ENCODE peak calls at places on chromosome 10, in seven cellular contexts. L is AG09309, T is HFFc6, M is sigmoid colon, X is ascending aorta, K is activated B cell treated with CpG ODN at 0.5 μM for 24 hours, O is tibial artery. D is an unnamed sample.

GRCh38 chr10:69661414-69662172 is 31.5 kb downstream of the FAM241B start:
- DNase-seq in T (no peak), K (no peak), L (no peak), M (no peak), X (no peak), O (no peak), D (no peak)

GRCh38 chr10:1120761-1121160 is 64.6 kb downstream of the WDR37 start:
- DNase-seq in X (no peak), L (no peak), M (no peak), K (no peak), O (no peak), T (no peak), D (no peak)

GRCh38 chr10:80163741-80164341 is 31.3 kb downstream of the PLAC9 start:
- DNase-seq in O (no peak), K (no peak), T (peak), M (no peak), L (no peak), X (peak), D (no peak)

GRCh38 chr10:93997546-93997945 is 3.8 kb downstream of the PLCE1 start:
- DNase-seq in M (no peak), T (no peak), L (no peak), O (no peak), X (no peak), K (no peak), D (no peak)

GRCh38 chr10:106942035-106942662 is 222.4 kb downstream of the SORCS1 start:
- DNase-seq in X (no peak), T (no peak), K (no peak), O (no peak), M (peak), L (no peak), D (no peak)

GRCh38 chr10:78109210-78109609 is 75.5 kb downstream of the RPS24 start:
- DNase-seq in K (no peak), O (no peak), T (no peak), L (no peak), X (no peak), M (no peak), D (no peak)

GRCh38 chr10:44008270-44008916 is 359.7 kb upstream of the ZNF32 start:
- DNase-seq in K (no peak), O (no peak), L (no peak), X (no peak), M (no peak), T (peak), D (no peak)

GRCh38 chr10:100562008-100562672 is 26.4 kb downstream of the HIF1AN start:
- DNase-seq in K (peak), M (peak), T (peak), O (no peak), X (peak), L (no peak), D (peak)

GRCh38 chr10:113007821-113008220 is 57.8 kb downstream of the TCF7L2 start:
- DNase-seq in O (no peak), L (no peak), K (no peak), X (no peak), M (no peak), T (no peak), D (no peak)

GRCh38 chr10:113007343-113007771 is 57.3 kb downstream of the TCF7L2 start:
- DNase-seq in T (no peak), L (no peak), X (no peak), O (no peak), K (no peak), M (no peak), D (no peak)

GRCh38 chr10:113005380-113005779 is 55.3 kb downstream of the TCF7L2 start:
- DNase-seq in L (no peak), O (no peak), T (no peak), M (no peak), K (no peak), X (no peak), D (no peak)

GRCh38 chr10:113004219-113004618 is 54.2 kb downstream of the TCF7L2 start:
- DNase-seq in T (no peak), O (no peak), K (no peak), X (no peak), L (no peak), M (no peak), D (no peak)

DNA sequence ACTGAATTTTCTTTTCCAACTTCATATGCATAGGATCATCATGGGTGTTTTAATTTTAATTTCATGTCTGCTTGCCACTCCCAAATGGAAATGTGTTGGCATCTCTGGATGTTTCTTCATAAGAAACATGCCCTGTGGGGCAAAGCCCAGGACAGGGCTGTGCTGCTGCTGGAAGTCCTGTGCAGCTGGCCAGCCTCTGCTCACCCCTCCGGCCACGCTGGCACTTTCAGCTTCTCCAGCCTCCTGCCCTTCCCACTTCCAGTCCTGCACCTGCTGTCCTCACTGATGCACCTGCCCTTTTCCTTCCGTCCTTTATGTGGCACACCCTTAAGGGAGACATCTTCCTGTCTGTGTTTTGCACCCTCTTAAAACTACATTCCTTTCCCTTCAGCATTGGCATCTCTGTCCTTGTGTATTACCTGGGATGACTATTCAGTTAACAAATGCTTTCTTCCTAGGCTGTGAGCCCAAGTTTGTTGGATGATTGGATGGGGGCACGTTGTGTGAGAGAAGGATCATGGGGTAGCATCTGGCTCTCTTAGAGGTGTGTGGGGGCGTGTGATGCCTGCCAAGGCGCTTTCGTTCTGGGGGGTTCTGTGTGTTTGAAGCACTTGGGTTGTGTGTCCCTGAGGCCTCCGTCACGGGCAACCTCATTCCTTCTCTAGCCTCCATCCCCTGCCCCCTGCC is 56.8 kb downstream of the TCF7L2 start:
- DNase-seq in T (no peak), M (no peak), X (no peak), K (no peak), L (no peak), O (no peak), D (no peak)
- TF ChIP-seq CTCF in T (no peak), M (no peak), X (no peak), K (no peak), L (no peak), O (no peak), D (no peak)

DNA sequence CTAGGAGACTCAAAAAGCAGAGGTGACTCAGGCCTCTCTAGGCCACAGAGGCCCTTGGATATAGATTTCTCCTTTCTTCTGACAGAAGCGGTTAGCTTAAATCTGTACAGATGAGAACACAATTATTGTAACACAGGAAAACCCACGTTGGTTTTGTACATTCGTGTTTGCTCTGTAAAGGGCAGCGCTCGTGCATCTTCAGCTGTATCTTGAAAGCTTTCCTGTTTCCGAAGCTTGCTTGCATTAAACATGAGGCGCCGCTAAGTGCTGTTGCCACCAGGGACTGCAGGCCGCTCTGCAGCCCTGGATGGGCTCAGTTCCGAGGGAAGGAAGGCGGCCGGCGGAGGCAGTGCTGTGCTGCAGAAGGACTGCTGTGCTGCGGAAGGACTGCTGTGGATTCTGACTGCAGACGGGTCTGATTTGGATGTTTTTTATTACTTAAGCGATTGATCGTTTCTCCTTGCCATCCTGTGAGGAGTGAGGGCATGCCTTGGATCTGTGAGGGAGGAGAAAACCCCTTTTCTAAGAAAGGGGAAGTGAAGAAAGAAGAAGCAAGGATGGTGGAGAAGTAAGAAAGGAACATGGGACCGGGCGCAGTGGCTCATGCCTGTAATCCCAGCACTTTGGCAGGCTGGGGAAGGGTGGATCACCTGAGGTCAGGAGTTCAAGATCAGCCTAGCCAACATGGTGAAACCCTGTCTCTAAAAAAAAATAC is 53.4 kb downstream of the FHIP2A start:
- DNase-seq in M (no peak), X (no peak), O (no peak), L (no peak), K (no peak), T (no peak), D (no peak)
- TF ChIP-seq CTCF in M (no peak), X (no peak), O (no peak), L (peak), K (no peak), T (no peak), D (peak)

GRCh38 chr10:4159173-4159572 is 374.2 kb upstream of the KLF6 start:
- DNase-seq in K (no peak), T (no peak), X (no peak), O (no peak), L (no peak), M (no peak), D (no peak)
- TF ChIP-seq CTCF in K (no peak), T (no peak), X (no peak), O (no peak), L (no peak), M (no peak), D (no peak)

GRCh38 chr10:42422911-42423310 is 215.5 kb downstream of the ZNF33B start:
- DNase-seq in L (no peak), X (no peak), O (no peak), K (no peak), M (no peak), T (no peak), D (no peak)

GRCh38 chr10:42431095-42431494 is 207.3 kb downstream of the ZNF33B start:
- DNase-seq in O (no peak), X (no peak), L (no peak), M (no peak), K (no peak), T (no peak), D (no peak)

DNA sequence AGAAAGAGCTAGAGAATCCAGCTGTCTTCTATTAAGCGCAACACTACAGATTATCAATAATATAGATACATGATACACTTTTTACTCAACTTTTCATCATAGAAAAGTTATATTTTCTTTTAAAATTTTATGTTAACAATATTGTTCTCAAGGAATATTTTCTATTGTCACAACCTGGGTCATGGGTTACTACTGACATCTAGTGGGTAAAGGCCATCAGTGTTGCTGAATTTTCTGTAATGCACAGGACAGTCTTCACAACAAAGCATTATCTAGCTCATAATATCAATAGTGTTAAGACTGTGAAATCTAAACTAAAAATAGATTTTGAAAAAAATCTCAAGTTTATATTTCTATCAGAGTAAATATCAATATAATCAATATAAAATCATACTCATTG is 209.8 kb downstream of the ZNF33B start:
- DNase-seq in T (peak), X (no peak), M (no peak), K (no peak), L (no peak), O (no peak), D (no peak)
- TF ChIP-seq CTCF in T (peak), X (no peak), M (no peak), K (no peak), L (peak), O (no peak), D (no peak)

GRCh38 chr10:17871036-17871435 is 61.9 kb downstream of the MRC1 start:
- DNase-seq in M (no peak), K (no peak), L (no peak), X (no peak), T (no peak), O (no peak), D (no peak)

GRCh38 chr10:17873946-17874345 is 64.8 kb downstream of the MRC1 start:
- DNase-seq in T (no peak), K (no peak), M (no peak), X (no peak), O (no peak), L (no peak), D (no peak)

GRCh38 chr10:17877121-17877520 is 68.0 kb downstream of the MRC1 start:
- DNase-seq in M (no peak), O (no peak), K (no peak), L (no peak), X (no peak), T (no peak), D (no peak)

GRCh38 chr10:17867056-17867455 is 57.9 kb downstream of the MRC1 start:
- DNase-seq in O (no peak), T (no peak), M (no peak), K (no peak), X (no peak), L (no peak), D (no peak)

GRCh38 chr10:17872191-17873091 is 63.3 kb downstream of the MRC1 start:
- DNase-seq in O (no peak), K (no peak), M (no peak), T (peak), X (no peak), L (no peak), D (no peak)
- TF ChIP-seq CTCF in O (no peak), K (no peak), M (no peak), T (peak), X (no peak), L (peak), D (peak)

GRCh38 chr10:17474595-17474994 is 20.2 kb upstream of the ST8SIA6 start:
- DNase-seq in M (no peak), T (peak), O (no peak), L (no peak), X (no peak), K (no peak), D (no peak)
- TF ChIP-seq CTCF in M (no peak), T (peak), O (no peak), L (no peak), X (no peak), K (no peak), D (peak)

DNA sequence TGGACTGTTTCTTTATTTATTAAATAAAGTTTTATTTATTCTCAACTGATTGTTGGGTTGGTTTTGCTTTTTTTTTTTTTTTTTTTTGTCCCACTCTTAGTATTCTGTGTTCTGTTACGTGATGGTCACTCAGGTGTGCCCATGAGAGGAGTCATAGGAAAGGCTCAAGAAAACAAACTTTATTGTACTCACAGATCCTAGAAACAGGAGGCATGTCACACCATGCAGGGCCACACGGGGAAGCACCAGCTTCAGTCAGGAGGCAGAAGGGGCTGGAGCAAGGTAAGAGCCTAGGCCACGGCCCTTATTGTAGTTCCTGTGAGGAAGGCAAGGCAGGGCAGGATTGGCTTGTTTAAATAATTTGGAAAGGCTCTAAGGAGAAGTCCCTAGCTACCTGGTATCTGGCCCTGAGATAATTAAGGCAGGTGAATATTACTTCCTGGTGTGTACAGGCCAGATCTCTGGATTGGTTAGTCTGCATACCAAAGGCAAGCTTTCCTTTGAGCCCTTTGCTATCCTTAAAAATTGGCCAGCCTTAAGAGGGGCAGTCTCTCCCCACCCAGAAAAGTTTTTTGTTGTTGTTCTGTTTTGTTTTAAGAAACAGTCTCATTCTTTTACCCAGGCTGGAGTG is 8.3 kb downstream of the ATOH7 start:
- DNase-seq in T (no peak), X (no peak), L (no peak), M (no peak), K (no peak), O (no peak), D (no peak)
- TF ChIP-seq CTCF in T (peak), X (no peak), L (no peak), M (no peak), K (no peak), O (no peak), D (peak)

GRCh38 chr10:89643812-89644690 is 991 bp downstream of the PANK1 start:
- DNase-seq in K (peak), X (peak), L (peak), O (peak), M (peak), T (peak), D (peak)

GRCh38 chr10:89645742-89646172 is 715 bp upstream of the PANK1 start:
- DNase-seq in K (no peak), M (no peak), O (no peak), T (no peak), X (no peak), L (no peak), D (no peak)

GRCh38 chr10:89643431-89643811 is 1.6 kb downstream of the PANK1 start:
- DNase-seq in T (no peak), O (no peak), X (no peak), L (no peak), K (no peak), M (no peak), D (no peak)

GRCh38 chr10:89644967-89645741 is at the start of gene PANK1:
- DNase-seq in M (peak), O (peak), T (peak), K (peak), X (peak), L (no peak), D (peak)

GRCh38 chr10:89644691-89644966 is 413 bp downstream of the PANK1 start:
- DNase-seq in O (no peak), K (peak), L (no peak), M (no peak), T (no peak), X (peak), D (no peak)
- TF ChIP-seq CTCF in O (no peak), K (no peak), L (no peak), M (no peak), T (peak), X (no peak), D (peak)

DNA sequence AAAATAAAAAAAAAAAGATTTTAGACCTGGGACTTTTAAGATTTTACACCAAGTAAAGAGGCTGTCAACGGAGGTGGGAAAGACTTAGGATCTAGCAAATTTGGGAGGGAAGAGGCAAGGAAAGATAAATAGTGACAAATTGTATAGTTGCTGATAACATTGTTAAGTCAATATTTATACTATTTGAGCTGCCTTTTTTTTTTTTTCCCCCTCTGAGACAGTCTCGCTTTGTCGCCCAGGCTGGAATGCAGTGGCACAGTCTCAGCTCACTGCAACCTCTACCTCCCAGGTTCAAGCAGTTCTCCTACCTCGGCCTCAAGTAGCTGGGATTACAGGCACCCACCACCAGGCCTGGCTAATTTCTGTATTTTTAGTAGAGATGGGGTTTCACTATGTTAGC is 94.6 kb downstream of the MMRN2 start:
- DNase-seq in T (no peak), L (no peak), M (no peak), O (no peak), K (no peak), X (no peak), D (no peak)
- TF ChIP-seq CTCF in T (no peak), L (no peak), M (no peak), O (no peak), K (no peak), X (no peak), D (no peak)

GRCh38 chr10:132243141-132243540 is 56.4 kb downstream of the DPYSL4 start:
- DNase-seq in L (no peak), T (no peak), X (no peak), M (no peak), K (no peak), O (no peak), D (no peak)
- TF ChIP-seq CTCF in L (no peak), T (no peak), X (no peak), M (no peak), K (no peak), O (no peak), D (no peak)

D was measured in progenitor cell of endocrine pancreas.